ENCODE peak calls at places on chromosomes 5 and 9, in four cellular contexts. One of them, this sample, is unnamed.

GRCh38 chr5:19927919-19928318 is 60.1 kb downstream of the CDH18 start:
- DNase-seq in GM13976: no peak
- DNase-seq in osteocyte: no peak
- DNase-seq in mesothelial cell of epicardium: no peak
- DNase-seq in this sample: no peak

GRCh38 chr5:24065786-24066185 is 558.4 kb downstream of the PRDM9 start:
- DNase-seq in GM13976: no peak
- DNase-seq in osteocyte: no peak
- DNase-seq in mesothelial cell of epicardium: no peak
- DNase-seq in this sample: no peak

GRCh38 chr5:1392801-1393565 is 48.1 kb upstream of the CLPTM1L start:
- DNase-seq in GM13976: no peak
- DNase-seq in osteocyte: no peak
- DNase-seq in mesothelial cell of epicardium: no peak
- DNase-seq in this sample: no peak

GRCh38 chr5:169650701-169651331 is 13.7 kb downstream of the DOCK2 start:
- DNase-seq in GM13976: peak; percentile 63
- DNase-seq in osteocyte: no peak
- DNase-seq in mesothelial cell of epicardium: no peak
- DNase-seq in this sample: no peak

GRCh38 chr5:177497011-177497296 is 450 bp downstream of the PDLIM7 start:
- DNase-seq in GM13976: no peak
- DNase-seq in osteocyte: no peak
- DNase-seq in mesothelial cell of epicardium: no peak
- DNase-seq in this sample: no peak

GRCh38 chr5:93532370-93532769 is 48.6 kb downstream of the NR2F1-AS1 start:
- DNase-seq in GM13976: no peak
- DNase-seq in osteocyte: no peak
- DNase-seq in mesothelial cell of epicardium: no peak
- DNase-seq in this sample: peak; percentile 98

GRCh38 chr5:143322931-143323330 is 80.6 kb downstream of the NR3C1 start:
- DNase-seq in GM13976: no peak
- DNase-seq in osteocyte: no peak
- DNase-seq in mesothelial cell of epicardium: no peak
- DNase-seq in this sample: no peak

GRCh38 chr5:115838885-115839518 is 2.4 kb downstream of the ATG12 start:
- DNase-seq in GM13976: peak; percentile 52
- DNase-seq in osteocyte: no peak
- DNase-seq in mesothelial cell of epicardium: no peak
- DNase-seq in this sample: no peak

GRCh38 chr9:23088932-23089364 is 642.3 kb downstream of the DMRTA1 start:
- DNase-seq in GM13976: no peak
- DNase-seq in osteocyte: no peak
- DNase-seq in mesothelial cell of epicardium: no peak
- DNase-seq in this sample: no peak

GRCh38 chr9:132210472-132211145 is 48.8 kb downstream of the NTNG2 start:
- DNase-seq in GM13976: no peak
- DNase-seq in osteocyte: no peak
- DNase-seq in mesothelial cell of epicardium: no peak
- DNase-seq in this sample: no peak

GRCh38 chr9:104682642-104683041 is 11.7 kb upstream of the OR13D1 start:
- DNase-seq in GM13976: peak; percentile 30
- DNase-seq in osteocyte: no peak
- DNase-seq in mesothelial cell of epicardium: no peak
- DNase-seq in this sample: no peak

GRCh38 chr5:130871346-130872086 is 293.5 kb downstream of the HINT1 start:
- DNase-seq in GM13976: peak; percentile 28
- DNase-seq in osteocyte: peak; percentile 89
- DNase-seq in mesothelial cell of epicardium: no peak
- DNase-seq in this sample: peak; percentile 46

GRCh38 chr5:156310115-156310514 is 16.8 kb upstream of the SGCD start:
- DNase-seq in GM13976: no peak
- DNase-seq in osteocyte: no peak
- DNase-seq in mesothelial cell of epicardium: no peak
- DNase-seq in this sample: no peak

GRCh38 chr5:145429170-145429569 is 406.0 kb downstream of the PRELID2 start:
- DNase-seq in GM13976: no peak
- DNase-seq in osteocyte: no peak
- DNase-seq in mesothelial cell of epicardium: no peak
- DNase-seq in this sample: no peak

GRCh38 chr5:3197699-3198098 is 397.9 kb upstream of the IRX1 start:
- DNase-seq in GM13976: no peak
- DNase-seq in osteocyte: no peak
- DNase-seq in mesothelial cell of epicardium: peak; percentile 47
- DNase-seq in this sample: no peak

GRCh38 chr9:113997610-113998009 is 80.5 kb downstream of the AMBP start:
- DNase-seq in GM13976: no peak
- DNase-seq in osteocyte: peak; percentile 70
- DNase-seq in mesothelial cell of epicardium: peak; percentile 28
- DNase-seq in this sample: no peak

GRCh38 chr5:80917596-80917995 is 42.6 kb upstream of the RASGRF2 start:
- DNase-seq in GM13976: no peak
- DNase-seq in osteocyte: peak; percentile 1
- DNase-seq in mesothelial cell of epicardium: no peak
- DNase-seq in this sample: no peak

GRCh38 chr5:126972062-126972895 is 58.1 kb downstream of the MARCHF3 start:
- DNase-seq in GM13976: peak; percentile 76
- DNase-seq in osteocyte: no peak
- DNase-seq in mesothelial cell of epicardium: no peak
- DNase-seq in this sample: no peak

GRCh38 chr5:73647721-73648120 is 21.7 kb downstream of the ARHGEF28 start:
- DNase-seq in GM13976: no peak
- DNase-seq in osteocyte: no peak
- DNase-seq in mesothelial cell of epicardium: no peak
- DNase-seq in this sample: no peak

GRCh38 chr5:72213482-72213881 is 106.2 kb downstream of the MAP1B start:
- DNase-seq in GM13976: no peak
- DNase-seq in osteocyte: no peak
- DNase-seq in mesothelial cell of epicardium: no peak
- DNase-seq in this sample: no peak

GRCh38 chr9:68489636-68490035 is 51.0 kb downstream of the TMEM252 start:
- DNase-seq in GM13976: no peak
- DNase-seq in osteocyte: no peak
- DNase-seq in mesothelial cell of epicardium: no peak
- DNase-seq in this sample: no peak

GRCh38 chr9:133368249-133368881 is 7.5 kb downstream of the SURF4 start:
- DNase-seq in GM13976: no peak
- DNase-seq in osteocyte: no peak
- DNase-seq in mesothelial cell of epicardium: no peak
- DNase-seq in this sample: no peak

GRCh38 chr5:96051401-96051830 is 89.8 kb upstream of the ELL2 start:
- DNase-seq in GM13976: no peak
- DNase-seq in osteocyte: no peak
- DNase-seq in mesothelial cell of epicardium: no peak
- DNase-seq in this sample: no peak

GRCh38 chr9:34971146-34971811 is 13.2 kb downstream of the PHF24 start:
- DNase-seq in GM13976: no peak
- DNase-seq in osteocyte: no peak
- DNase-seq in mesothelial cell of epicardium: no peak
- DNase-seq in this sample: no peak

GRCh38 chr5:173655196-173655797 is 38.8 kb upstream of the BOD1 start:
- DNase-seq in GM13976: no peak
- DNase-seq in osteocyte: no peak
- DNase-seq in mesothelial cell of epicardium: no peak
- DNase-seq in this sample: no peak

GRCh38 chr9:138122676-138123075 is 245.1 kb downstream of the CACNA1B start:
- DNase-seq in GM13976: no peak
- DNase-seq in osteocyte: no peak
- DNase-seq in mesothelial cell of epicardium: no peak
- DNase-seq in this sample: no peak

GRCh38 chr9:132794730-132795380 is 83.2 kb downstream of the AK8 start:
- DNase-seq in GM13976: no peak
- DNase-seq in osteocyte: peak; percentile 60
- DNase-seq in mesothelial cell of epicardium: no peak
- DNase-seq in this sample: peak; percentile 31

GRCh38 chr5:111117149-111117548 is 25.0 kb downstream of the WDR36 start:
- DNase-seq in GM13976: no peak
- DNase-seq in osteocyte: no peak
- DNase-seq in mesothelial cell of epicardium: no peak
- DNase-seq in this sample: no peak

GRCh38 chr5:84364043-84364442 is 20.6 kb downstream of the EDIL3 start:
- DNase-seq in GM13976: no peak
- DNase-seq in osteocyte: no peak
- DNase-seq in mesothelial cell of epicardium: no peak
- DNase-seq in this sample: no peak

GRCh38 chr5:23405316-23406068 is 101.9 kb upstream of the PRDM9 start:
- DNase-seq in GM13976: no peak
- DNase-seq in osteocyte: no peak
- DNase-seq in mesothelial cell of epicardium: no peak
- DNase-seq in this sample: no peak

GRCh38 chr5:143435207-143435657 is 31.7 kb upstream of the NR3C1 start:
- DNase-seq in GM13976: peak; percentile 71
- DNase-seq in osteocyte: no peak
- DNase-seq in mesothelial cell of epicardium: no peak
- DNase-seq in this sample: no peak

GRCh38 chr5:55982957-55983381 is 11.8 kb downstream of the IL6ST start:
- DNase-seq in GM13976: no peak
- DNase-seq in osteocyte: no peak
- DNase-seq in mesothelial cell of epicardium: no peak
- DNase-seq in this sample: no peak

GRCh38 chr5:13660072-13660471 is 284.4 kb downstream of the DNAH5 start:
- DNase-seq in GM13976: no peak
- DNase-seq in osteocyte: no peak
- DNase-seq in mesothelial cell of epicardium: no peak
- DNase-seq in this sample: no peak
- TF ChIP-seq CTCF in GM13976: no peak
- TF ChIP-seq CTCF in osteocyte: no peak
- TF ChIP-seq CTCF in mesothelial cell of epicardium: no peak
- TF ChIP-seq CTCF in this sample: no peak

GRCh38 chr5:147939431-147940114 is 33.2 kb upstream of the C5orf46 start:
- DNase-seq in GM13976: no peak
- DNase-seq in osteocyte: no peak
- DNase-seq in mesothelial cell of epicardium: no peak
- DNase-seq in this sample: no peak

GRCh38 chr5:147930759-147931158 is 24.4 kb upstream of the C5orf46 start:
- DNase-seq in GM13976: no peak
- DNase-seq in osteocyte: no peak
- DNase-seq in mesothelial cell of epicardium: no peak
- DNase-seq in this sample: no peak

GRCh38 chr5:147935032-147935431 is 28.7 kb upstream of the C5orf46 start:
- DNase-seq in GM13976: no peak
- DNase-seq in osteocyte: no peak
- DNase-seq in mesothelial cell of epicardium: no peak
- DNase-seq in this sample: peak; percentile 34
- TF ChIP-seq CTCF in GM13976: no peak
- TF ChIP-seq CTCF in osteocyte: peak; percentile 68
- TF ChIP-seq CTCF in mesothelial cell of epicardium: no peak
- TF ChIP-seq CTCF in this sample: peak; percentile 62

GRCh38 chr9:91298304-91298703 is 63.4 kb downstream of the AUH start:
- DNase-seq in GM13976: no peak
- DNase-seq in osteocyte: no peak
- DNase-seq in mesothelial cell of epicardium: no peak
- DNase-seq in this sample: no peak

GRCh38 chr9:91301161-91301560 is 60.6 kb downstream of the AUH start:
- DNase-seq in GM13976: no peak
- DNase-seq in osteocyte: no peak
- DNase-seq in mesothelial cell of epicardium: no peak
- DNase-seq in this sample: no peak

GRCh38 chr9:91296354-91296753 is 65.4 kb downstream of the AUH start:
- DNase-seq in GM13976: no peak
- DNase-seq in osteocyte: no peak
- DNase-seq in mesothelial cell of epicardium: no peak
- DNase-seq in this sample: no peak

GRCh38 chr9:91295357-91295756 is 66.4 kb downstream of the AUH start:
- DNase-seq in GM13976: no peak
- DNase-seq in osteocyte: no peak
- DNase-seq in mesothelial cell of epicardium: no peak
- DNase-seq in this sample: no peak
- TF ChIP-seq CTCF in GM13976: no peak
- TF ChIP-seq CTCF in osteocyte: no peak
- TF ChIP-seq CTCF in mesothelial cell of epicardium: no peak
- TF ChIP-seq CTCF in this sample: no peak

GRCh38 chr5:141389153-141390042 is 1.9 kb downstream of the PCDHGB4 start:
- DNase-seq in GM13976: no peak
- DNase-seq in osteocyte: no peak
- DNase-seq in mesothelial cell of epicardium: no peak
- DNase-seq in this sample: no peak

GRCh38 chr5:141393267-141393666 is 834 bp downstream of the PCDHGA8 start:
- DNase-seq in GM13976: no peak
- DNase-seq in osteocyte: no peak
- DNase-seq in mesothelial cell of epicardium: no peak
- DNase-seq in this sample: no peak

GRCh38 chr5:141398608-141399007 is 861 bp downstream of the PCDHGB5 start:
- DNase-seq in GM13976: no peak
- DNase-seq in osteocyte: no peak
- DNase-seq in mesothelial cell of epicardium: no peak
- DNase-seq in this sample: no peak

GRCh38 chr5:141388661-141389060 is 1.2 kb downstream of the PCDHGB4 start:
- DNase-seq in GM13976: no peak
- DNase-seq in osteocyte: no peak
- DNase-seq in mesothelial cell of epicardium: no peak
- DNase-seq in this sample: no peak

DNA sequence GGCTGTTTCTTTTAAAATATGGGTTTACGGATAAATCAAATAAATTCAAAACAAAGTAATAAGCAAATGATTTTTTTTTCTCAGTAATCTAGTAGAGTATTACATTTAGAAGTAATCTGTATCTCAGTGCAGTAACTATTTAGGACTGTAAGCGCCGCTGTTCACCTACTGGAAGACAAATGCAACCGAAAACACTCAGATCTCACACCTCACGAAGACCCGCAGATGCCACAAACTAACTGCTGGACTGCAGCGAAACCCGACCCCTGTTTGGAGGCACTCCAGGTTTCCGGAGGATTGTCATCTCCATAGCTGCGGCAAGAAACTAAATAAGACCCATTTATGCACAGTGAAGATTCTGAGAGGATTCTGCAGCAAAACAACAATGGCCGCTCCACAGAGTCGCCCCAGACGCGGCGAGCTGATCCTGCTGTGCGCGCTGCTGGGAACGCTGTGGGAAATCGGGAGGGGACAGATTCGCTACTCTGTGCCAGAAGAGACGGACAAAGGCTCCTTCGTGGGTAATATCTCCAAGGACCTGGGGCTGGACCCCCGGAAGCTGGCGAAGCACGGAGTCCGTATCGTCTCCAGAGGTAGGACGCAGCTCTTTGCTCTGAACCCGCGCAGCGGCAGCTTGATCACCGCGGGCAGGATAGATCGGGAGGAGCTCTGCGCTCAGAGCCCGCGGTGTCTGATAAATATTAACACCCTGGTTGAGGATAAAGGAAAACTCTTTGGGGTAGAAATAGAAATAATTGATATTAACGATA is at the start of gene PCDHGA8:
- DNase-seq in GM13976: no peak
- DNase-seq in osteocyte: no peak
- DNase-seq in mesothelial cell of epicardium: no peak
- DNase-seq in this sample: no peak
- TF ChIP-seq CTCF in GM13976: no peak
- TF ChIP-seq CTCF in osteocyte: no peak
- TF ChIP-seq CTCF in mesothelial cell of epicardium: no peak
- TF ChIP-seq CTCF in this sample: no peak

GRCh38 chr5:135013445-135013844 is 20.6 kb downstream of the PITX1 start:
- DNase-seq in GM13976: no peak
- DNase-seq in osteocyte: no peak
- DNase-seq in mesothelial cell of epicardium: peak; percentile 19
- DNase-seq in this sample: no peak
- TF ChIP-seq CTCF in GM13976: no peak
- TF ChIP-seq CTCF in osteocyte: no peak
- TF ChIP-seq CTCF in mesothelial cell of epicardium: no peak
- TF ChIP-seq CTCF in this sample: no peak

GRCh38 chr5:149572170-149572569 is 9.1 kb upstream of the ARHGEF37 start:
- DNase-seq in GM13976: no peak
- DNase-seq in osteocyte: no peak
- DNase-seq in mesothelial cell of epicardium: no peak
- DNase-seq in this sample: no peak
- TF ChIP-seq CTCF in GM13976: no peak
- TF ChIP-seq CTCF in osteocyte: no peak
- TF ChIP-seq CTCF in mesothelial cell of epicardium: no peak
- TF ChIP-seq CTCF in this sample: no peak

This sample was measured in tibial nerve.